ENCODE peak calls at places on chromosomes 6 and 20, in four cellular contexts. One of them, this sample, is unnamed.

GRCh38 chr6:7725849-7726415 is at the start of gene BMP6:
- DNase-seq in Panc1: peak
- DNase-seq in psoas muscle: peak
- DNase-seq in tibial artery: peak
- DNase-seq in this sample: peak

GRCh38 chr20:15759546-15760216 is 813.6 kb downstream of the KIF16B start:
- DNase-seq in Panc1: no peak
- DNase-seq in psoas muscle: no peak
- DNase-seq in tibial artery: no peak
- DNase-seq in this sample: no peak

GRCh38 chr6:113859349-113860164 is 2.4 kb downstream of the MARCKS start:
- DNase-seq in Panc1: no peak
- DNase-seq in psoas muscle: peak
- DNase-seq in tibial artery: peak
- DNase-seq in this sample: peak

GRCh38 chr6:22145823-22146379 is 150.9 kb downstream of the PRL start:
- DNase-seq in Panc1: peak
- DNase-seq in psoas muscle: no peak
- DNase-seq in tibial artery: no peak
- DNase-seq in this sample: peak

GRCh38 chr20:46192376-46192944 is 74.3 kb downstream of the CD40 start:
- DNase-seq in Panc1: no peak
- DNase-seq in psoas muscle: no peak
- DNase-seq in tibial artery: no peak
- DNase-seq in this sample: no peak

GRCh38 chr20:64261138-64261537 is 5.6 kb downstream of the PCMTD2 start:
- DNase-seq in Panc1: no peak
- DNase-seq in psoas muscle: no peak
- DNase-seq in tibial artery: no peak
- DNase-seq in this sample: no peak

GRCh38 chr6:126907312-126907711 is 211.2 kb upstream of the RSPO3 start:
- DNase-seq in Panc1: no peak
- DNase-seq in psoas muscle: no peak
- DNase-seq in tibial artery: no peak
- DNase-seq in this sample: no peak

GRCh38 chr20:17888044-17888443 is 80.5 kb downstream of the SNX5 start:
- DNase-seq in Panc1: no peak
- DNase-seq in psoas muscle: no peak
- DNase-seq in tibial artery: no peak
- DNase-seq in this sample: no peak

GRCh38 chr6:165732696-165733486 is 69.8 kb upstream of the PDE10A start:
- DNase-seq in Panc1: no peak
- DNase-seq in psoas muscle: no peak
- DNase-seq in tibial artery: no peak
- DNase-seq in this sample: no peak

GRCh38 chr6:105545947-105546710 is 143.2 kb upstream of the PREP start:
- DNase-seq in Panc1: no peak
- DNase-seq in psoas muscle: no peak
- DNase-seq in tibial artery: no peak
- DNase-seq in this sample: no peak

GRCh38 chr20:17863577-17864292 is 104.9 kb downstream of the SNX5 start:
- DNase-seq in Panc1: no peak
- DNase-seq in psoas muscle: no peak
- DNase-seq in tibial artery: no peak
- DNase-seq in this sample: no peak

GRCh38 chr6:169167581-169168301 is 85.9 kb downstream of the THBS2 start:
- DNase-seq in Panc1: no peak
- DNase-seq in psoas muscle: peak
- DNase-seq in tibial artery: peak
- DNase-seq in this sample: no peak

GRCh38 chr6:121319112-121319553 is 15.1 kb downstream of the TBC1D32 start:
- DNase-seq in Panc1: no peak
- DNase-seq in psoas muscle: no peak
- DNase-seq in tibial artery: no peak
- DNase-seq in this sample: no peak

GRCh38 chr6:109396319-109396718 is 14.1 kb upstream of the CD164 start:
- DNase-seq in Panc1: no peak
- DNase-seq in psoas muscle: no peak
- DNase-seq in tibial artery: no peak
- DNase-seq in this sample: no peak

GRCh38 chr20:13402171-13402760 is 181.2 kb downstream of the ISM1 start:
- DNase-seq in Panc1: no peak
- DNase-seq in psoas muscle: no peak
- DNase-seq in tibial artery: no peak
- DNase-seq in this sample: no peak

GRCh38 chr6:38943964-38944363 is 104.6 kb upstream of the GLP1R start:
- DNase-seq in Panc1: no peak
- DNase-seq in psoas muscle: no peak
- DNase-seq in tibial artery: no peak
- DNase-seq in this sample: no peak
- TF ChIP-seq CTCF in Panc1: peak
- TF ChIP-seq CTCF in psoas muscle: no peak
- TF ChIP-seq CTCF in tibial artery: no peak
- TF ChIP-seq CTCF in this sample: no peak

DNA sequence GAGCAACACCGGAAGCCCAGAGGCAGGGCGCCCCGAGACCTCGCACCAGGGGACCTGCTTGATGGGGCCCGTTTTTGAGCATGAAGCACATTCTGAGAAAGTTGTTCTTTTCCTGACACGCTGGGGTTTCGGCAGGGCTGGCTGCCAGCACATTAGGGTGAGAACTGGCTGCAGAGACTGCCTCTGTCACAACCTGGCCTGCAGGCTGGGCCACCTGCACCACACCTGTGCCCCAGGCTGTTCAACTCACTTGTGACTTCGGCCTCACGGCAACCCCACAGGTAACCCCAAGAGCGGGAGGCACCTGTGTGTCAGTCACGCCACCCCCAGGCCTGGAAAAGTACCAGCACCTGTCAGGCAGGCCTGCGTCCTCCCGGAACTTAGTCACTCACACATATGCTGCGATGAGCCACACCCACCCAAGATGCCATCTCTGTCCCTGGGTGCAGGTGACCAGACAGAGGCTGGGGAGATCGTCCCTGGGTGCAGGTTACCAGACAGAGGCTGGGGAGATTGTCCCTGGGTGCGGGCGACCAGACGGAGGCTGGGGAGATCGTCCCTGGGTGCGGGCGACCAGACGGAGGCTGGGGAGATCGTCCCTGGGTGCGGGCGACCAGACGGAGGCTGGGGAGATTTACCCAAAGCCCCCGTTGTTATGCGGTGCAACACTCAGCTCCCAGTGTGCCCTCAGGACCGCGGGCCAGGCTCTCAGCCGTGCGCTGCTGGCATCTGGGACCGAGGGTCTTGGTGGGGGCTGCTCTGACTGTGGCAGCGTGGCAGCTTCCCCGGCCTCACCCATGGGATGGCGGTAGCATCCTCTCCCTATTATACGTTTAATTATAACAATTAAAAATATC is 82.5 kb upstream of the BHLHE23 start:
- DNase-seq in Panc1: no peak
- DNase-seq in psoas muscle: no peak
- DNase-seq in tibial artery: no peak
- DNase-seq in this sample: no peak
- TF ChIP-seq CTCF in Panc1: no peak
- TF ChIP-seq CTCF in psoas muscle: no peak
- TF ChIP-seq CTCF in tibial artery: no peak
- TF ChIP-seq CTCF in this sample: no peak

DNA sequence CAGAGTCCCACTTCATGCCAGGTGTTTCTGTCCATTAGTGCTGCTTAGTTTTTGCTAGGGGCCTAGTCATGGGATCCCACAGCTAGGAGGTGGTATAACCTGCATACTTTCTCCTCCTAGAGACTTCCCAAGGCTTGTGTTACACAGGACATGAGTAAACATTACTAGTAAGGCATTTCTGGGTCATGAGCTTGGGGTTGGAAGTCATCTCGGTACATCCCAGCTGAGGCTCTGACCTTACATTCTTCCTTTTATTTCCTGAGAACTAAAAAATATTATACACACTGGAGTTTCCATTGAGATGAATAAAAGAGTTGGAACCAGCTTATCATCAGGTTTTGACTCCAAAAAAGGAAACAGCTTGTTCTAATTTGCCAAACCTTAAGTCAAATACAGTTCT is 20.9 kb upstream of the PNPLA1 start:
- DNase-seq in Panc1: no peak
- DNase-seq in psoas muscle: no peak
- DNase-seq in tibial artery: no peak
- DNase-seq in this sample: no peak
- TF ChIP-seq CTCF in Panc1: no peak
- TF ChIP-seq CTCF in psoas muscle: no peak
- TF ChIP-seq CTCF in tibial artery: no peak
- TF ChIP-seq CTCF in this sample: no peak

GRCh38 chr6:132715204-132715603 is 1.3 kb upstream of the VNN1 start:
- DNase-seq in Panc1: peak
- DNase-seq in psoas muscle: no peak
- DNase-seq in tibial artery: peak
- DNase-seq in this sample: peak
- TF ChIP-seq CTCF in Panc1: peak
- TF ChIP-seq CTCF in psoas muscle: peak
- TF ChIP-seq CTCF in tibial artery: no peak
- TF ChIP-seq CTCF in this sample: no peak

DNA sequence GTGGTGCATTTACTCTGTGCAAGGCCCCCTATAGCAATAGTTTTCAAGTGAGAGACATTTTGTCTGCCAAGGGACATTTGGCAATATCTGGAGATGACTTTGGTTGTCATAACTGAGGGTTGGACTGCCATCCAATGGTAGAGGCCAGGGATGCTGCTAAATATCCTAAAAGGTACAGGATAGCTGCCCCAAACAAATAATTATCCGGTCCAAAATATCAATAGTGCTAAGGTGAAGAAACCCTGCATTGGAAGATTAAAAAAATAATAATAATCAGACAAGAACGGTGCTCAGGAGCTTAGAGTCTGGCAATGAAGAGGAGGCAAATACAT is 11.3 kb upstream of the FILIP1 start:
- DNase-seq in Panc1: no peak
- DNase-seq in psoas muscle: no peak
- DNase-seq in tibial artery: peak
- DNase-seq in this sample: no peak
- TF ChIP-seq CTCF in Panc1: peak
- TF ChIP-seq CTCF in psoas muscle: peak
- TF ChIP-seq CTCF in tibial artery: peak
- TF ChIP-seq CTCF in this sample: no peak